ENCODE peak calls at places on chromosomes 6 and 20, in seven cellular contexts. W is cardiac muscle cell; I is T-helper 1 cell; G is T1000; T is activated CD4-positive, alpha-beta T cell treated with anti-CD3 and anti-CD28 coated beads for 24 hours; B is progenitor cell of endocrine pancreas; K is endodermal cell. N is an unnamed sample.

GRCh38 chr20:59032713-59033059 is 551 bp upstream of the ATP5F1E start:
- DNase-seq in T (no peak), I (no peak), G (no peak), K (no peak), W (no peak), B (no peak), N (no peak)

GRCh38 chr20:63093966-63094766 is 87.4 kb upstream of the BHLHE23 start:
- DNase-seq in T (no peak), G (no peak), W (no peak), I (no peak), B (no peak), K (peak), N (no peak)

GRCh38 chr20:32984196-32984595 is 20.0 kb downstream of the SUN5 start:
- DNase-seq in G (no peak), B (no peak), T (no peak), W (peak), K (peak), I (no peak), N (peak)

GRCh38 chr20:38377039-38377715 is 30.9 kb downstream of the LBP start:
- DNase-seq in W (no peak), K (no peak), B (no peak), T (no peak), I (no peak), G (no peak), N (peak)

GRCh38 chr6:68059894-68060293 is 575.2 kb upstream of the ADGRB3 start:
- DNase-seq in K (no peak), T (no peak), W (no peak), I (no peak), B (no peak), G (no peak), N (peak)

GRCh38 chr6:157125531-157125930 is 197.8 kb downstream of the TMEM242 start:
- DNase-seq in B (no peak), W (no peak), G (no peak), T (no peak), I (no peak), K (no peak), N (no peak)

GRCh38 chr6:120058410-120058809 is 708.8 kb upstream of the MAN1A1 start:
- DNase-seq in B (no peak), G (no peak), T (no peak), I (no peak), W (no peak), K (no peak), N (no peak)

GRCh38 chr6:14501240-14501639 is 383.7 kb downstream of the CD83 start:
- DNase-seq in B (no peak), W (no peak), T (no peak), I (no peak), K (no peak), G (no peak), N (no peak)

GRCh38 chr6:163414367-163415175 is at the start of gene QKI:
- DNase-seq in T (peak), W (peak), B (peak), I (peak), K (peak), G (no peak), N (peak)

GRCh38 chr6:24274441-24275083 is 83.3 kb downstream of the DCDC2 start:
- DNase-seq in B (no peak), T (no peak), I (no peak), K (no peak), W (peak), G (no peak), N (no peak)

GRCh38 chr6:139443226-139444112 is 69.0 kb upstream of the CITED2 start:
- DNase-seq in B (no peak), K (no peak), I (no peak), G (no peak), W (no peak), T (no peak), N (no peak)

GRCh38 chr6:133432021-133432989 is 191.1 kb downstream of the EYA4 start:
- DNase-seq in I (no peak), G (no peak), W (no peak), K (peak), B (no peak), T (no peak), N (no peak)

GRCh38 chr6:88916615-88917198 is 46.7 kb downstream of the RNGTT start:
- DNase-seq in T (no peak), G (no peak), K (no peak), B (no peak), W (no peak), I (no peak), N (no peak)

GRCh38 chr6:32885698-32886286 is 31.8 kb downstream of the PSMB9 start:
- DNase-seq in B (no peak), I (no peak), G (no peak), T (no peak), K (no peak), W (peak), N (peak)

GRCh38 chr6:21753571-21754108 is 160.1 kb downstream of the SOX4 start:
- DNase-seq in W (no peak), I (no peak), T (no peak), B (no peak), K (no peak), G (no peak), N (no peak)

GRCh38 chr20:4493386-4493785 is 228.3 kb upstream of the PRND start:
- DNase-seq in T (no peak), I (no peak), K (no peak), W (no peak), B (no peak), G (no peak), N (no peak)

GRCh38 chr6:145247677-145248419 is 487.5 kb downstream of the EPM2A start:
- DNase-seq in K (no peak), W (no peak), I (no peak), G (peak), B (no peak), T (no peak), N (no peak)

GRCh38 chr6:166618866-166619761 is 7.9 kb downstream of the RPS6KA2 start:
- DNase-seq in W (no peak), T (no peak), K (peak), G (no peak), I (no peak), B (no peak), N (no peak)

GRCh38 chr6:105759015-105759414 is 327.1 kb upstream of the PRDM1 start:
- DNase-seq in W (no peak), B (no peak), G (no peak), T (no peak), K (no peak), I (no peak), N (no peak)

GRCh38 chr20:17965042-17965697 is 3.4 kb downstream of the SNX5 start:
- DNase-seq in B (no peak), T (no peak), W (no peak), G (no peak), K (no peak), I (no peak), N (no peak)

GRCh38 chr6:17035994-17036393 is 65.9 kb upstream of the STMND1 start:
- DNase-seq in G (no peak), B (no peak), W (no peak), K (no peak), I (no peak), T (no peak), N (no peak)

GRCh38 chr6:106783631-106784566 is 154.5 kb downstream of the QRSL1 start:
- DNase-seq in G (peak), B (no peak), K (no peak), T (no peak), W (no peak), I (no peak), N (no peak)

GRCh38 chr6:15065603-15066002 is 180.3 kb upstream of the JARID2 start:
- DNase-seq in B (no peak), W (no peak), G (no peak), I (no peak), T (no peak), K (no peak), N (no peak)

GRCh38 chr20:37396520-37397075 is 50.7 kb downstream of the SRC start:
- DNase-seq in I (no peak), G (no peak), B (peak), W (peak), K (peak), T (no peak), N (no peak)

GRCh38 chr6:147099974-147100373 is 104.2 kb upstream of the STXBP5 start:
- DNase-seq in I (no peak), B (no peak), K (no peak), W (no peak), G (no peak), T (no peak), N (no peak)